ENCODE peak calls at places on chromosomes 11 and 22, in ten cellular contexts. I, K, W, J, Q, E, V, R, Z and A are unnamed samples.

GRCh38 chr11:33722579-33723234 is 13.5 kb downstream of the CD59 start:
- DNase-seq in W (peak; percentile 73), J (no peak), V (no peak), Z (no peak), K (no peak), I (no peak), E (no peak), R (no peak), Q (no peak), A (no peak)

GRCh38 chr11:69637956-69638871 is 2.7 kb upstream of the CCND1 start:
- DNase-seq in I (peak; percentile 80), J (no peak), R (no peak), Q (no peak), W (no peak), Z (peak; percentile 98), K (peak; percentile 64), E (peak; percentile 80), V (peak; percentile 66), A (no peak)

GRCh38 chr11:134792677-134793076 is 380.6 kb upstream of the B3GAT1 start:
- DNase-seq in R (no peak), V (no peak), I (no peak), E (no peak), J (no peak), Z (no peak), W (no peak), K (no peak), Q (no peak), A (no peak)

GRCh38 chr11:120558754-120559431 is 47.3 kb downstream of the GRIK4 start:
- DNase-seq in R (no peak), W (no peak), V (no peak), I (no peak), Q (no peak), K (no peak), E (no peak), J (no peak), Z (no peak), A (no peak)

GRCh38 chr11:94897330-94897768 is 76.0 kb downstream of the CWC15 start:
- DNase-seq in I (no peak), E (peak; percentile 47), V (peak; percentile 47), R (no peak), W (peak; percentile 58), K (peak; percentile 76), J (peak; percentile 23), Q (peak; percentile 11), Z (peak; percentile 73), A (peak; percentile 28)

GRCh38 chr22:39965749-39966148 is 5.6 kb downstream of the TMA7B start:
- DNase-seq in V (no peak), I (no peak), E (no peak), R (no peak), W (peak; percentile 85), K (no peak), Z (no peak), J (peak; percentile 31), Q (no peak), A (no peak)

GRCh38 chr11:77082838-77083552 is 16.2 kb downstream of the CAPN5 start:
- DNase-seq in J (no peak), Z (no peak), W (no peak), E (no peak), R (no peak), K (peak; percentile 87), I (peak; percentile 88), V (peak; percentile 69), Q (no peak), A (no peak)

GRCh38 chr22:29907753-29908515 is 25.0 kb downstream of the MTMR3 start:
- DNase-seq in R (peak; percentile 87), E (peak; percentile 93), Q (peak; percentile 75), W (peak; percentile 93), Z (peak; percentile 14), J (peak; percentile 91), K (peak; percentile 73), I (no peak), V (peak; percentile 86), A (peak; percentile 71)

GRCh38 chr22:30492144-30492543 is 13.4 kb downstream of the SEC14L4 start:
- DNase-seq in V (no peak), J (no peak), E (no peak), R (no peak), K (no peak), W (no peak), I (no peak), Q (no peak), Z (no peak), A (no peak)

GRCh38 chr22:20979243-20979809 is 2.8 kb upstream of the LZTR1 start:
- DNase-seq in W (peak; percentile 64), J (peak; percentile 74), K (peak; percentile 92), E (no peak), Z (peak; percentile 100), I (no peak), V (peak; percentile 81), R (no peak), Q (no peak), A (peak; percentile 77)

GRCh38 chr22:31995807-31996206 is 47.3 kb upstream of the SLC5A1 start:
- DNase-seq in E (no peak), R (no peak), Q (no peak), J (no peak), I (no peak), V (no peak), K (no peak), Z (no peak), W (no peak), A (no peak)

GRCh38 chr11:43983221-43983795 is 40.9 kb downstream of the C11orf96 start:
- DNase-seq in W (no peak), J (no peak), Z (no peak), R (no peak), K (no peak), I (no peak), E (no peak), Q (no peak), V (no peak), A (no peak)

GRCh38 chr22:30251661-30252226 is 5.2 kb upstream of the LIF start:
- DNase-seq in V (no peak), Z (no peak), E (no peak), I (no peak), J (no peak), W (no peak), R (no peak), K (no peak), Q (no peak), A (no peak)

GRCh38 chr11:122731500-122731913 is 76.0 kb downstream of the UBASH3B start:
- DNase-seq in V (no peak), Z (no peak), I (no peak), Q (peak; percentile 61), R (no peak), E (no peak), K (no peak), J (no peak), W (no peak), A (no peak)

GRCh38 chr11:2537896-2538855 is 93.4 kb downstream of the KCNQ1 start:
- DNase-seq in Z (no peak), E (no peak), W (no peak), V (peak; percentile 6), Q (no peak), R (no peak), I (peak; percentile 61), K (peak; percentile 48), J (no peak), A (no peak)

GRCh38 chr22:35970601-35971417 is 57.8 kb downstream of the RBFOX2 start:
- DNase-seq in Z (no peak), E (no peak), W (no peak), K (no peak), V (no peak), I (no peak), J (no peak), Q (no peak), R (no peak), A (no peak)
- H3K4me1 ChIP-seq in Z (peaks cover 42% of the 10 kb centered on the region), E (peaks cover 3% of the 10 kb centered on the region), W (no peaks in the 10 kb centered on the region), K (peaks cover 90% of the 10 kb centered on the region), V (peaks cover 9% of the 10 kb centered on the region), I (peaks cover 15% of the 10 kb centered on the region), J (peaks cover 26% of the 10 kb centered on the region), Q (peaks cover 30% of the 10 kb centered on the region), R (peaks cover 7% of the 10 kb centered on the region), A (peaks cover 19% of the 10 kb centered on the region)

GRCh38 chr11:60064115-60064514 is 7.7 kb downstream of the MS4A3 start:
- DNase-seq in V (no peak), K (no peak), R (no peak), Z (no peak), E (no peak), W (no peak), J (no peak), I (no peak), Q (no peak), A (no peak)

GRCh38 chr11:60065801-60066200 is 9.3 kb downstream of the MS4A3 start:
- DNase-seq in K (no peak), V (no peak), E (no peak), Z (no peak), R (no peak), I (no peak), Q (no peak), W (no peak), J (no peak), A (no peak)

GRCh38 chr11:60069471-60069870 is 13.0 kb downstream of the MS4A3 start:
- DNase-seq in W (no peak), K (no peak), J (no peak), R (no peak), Z (no peak), V (no peak), I (no peak), Q (no peak), E (no peak), A (no peak)
- H3K27ac ChIP-seq in W (no peak overlapping the region), K (no peak overlapping the region), J (no peak overlapping the region), R (no peak overlapping the region), Z (no peak overlapping the region), V (no peak overlapping the region), I (no peak overlapping the region), Q (no peak overlapping the region), E (no peak overlapping the region), A (no peak overlapping the region)

GRCh38 chr11:65716774-65717405 is 3.7 kb downstream of the RNASEH2C start:
- DNase-seq in K (no peak), J (no peak), V (no peak), Q (no peak), R (no peak), Z (no peak), I (no peak), E (no peak), W (no peak), A (no peak)
- TF ChIP-seq POLR2AphosphoS5 in K (no peak), J (no peak), V (no peak), Q (peak; percentile 10), R (no peak), Z (no peak), I (peak; percentile 43), E (no peak), W (no peak), A (no peak)

DNA sequence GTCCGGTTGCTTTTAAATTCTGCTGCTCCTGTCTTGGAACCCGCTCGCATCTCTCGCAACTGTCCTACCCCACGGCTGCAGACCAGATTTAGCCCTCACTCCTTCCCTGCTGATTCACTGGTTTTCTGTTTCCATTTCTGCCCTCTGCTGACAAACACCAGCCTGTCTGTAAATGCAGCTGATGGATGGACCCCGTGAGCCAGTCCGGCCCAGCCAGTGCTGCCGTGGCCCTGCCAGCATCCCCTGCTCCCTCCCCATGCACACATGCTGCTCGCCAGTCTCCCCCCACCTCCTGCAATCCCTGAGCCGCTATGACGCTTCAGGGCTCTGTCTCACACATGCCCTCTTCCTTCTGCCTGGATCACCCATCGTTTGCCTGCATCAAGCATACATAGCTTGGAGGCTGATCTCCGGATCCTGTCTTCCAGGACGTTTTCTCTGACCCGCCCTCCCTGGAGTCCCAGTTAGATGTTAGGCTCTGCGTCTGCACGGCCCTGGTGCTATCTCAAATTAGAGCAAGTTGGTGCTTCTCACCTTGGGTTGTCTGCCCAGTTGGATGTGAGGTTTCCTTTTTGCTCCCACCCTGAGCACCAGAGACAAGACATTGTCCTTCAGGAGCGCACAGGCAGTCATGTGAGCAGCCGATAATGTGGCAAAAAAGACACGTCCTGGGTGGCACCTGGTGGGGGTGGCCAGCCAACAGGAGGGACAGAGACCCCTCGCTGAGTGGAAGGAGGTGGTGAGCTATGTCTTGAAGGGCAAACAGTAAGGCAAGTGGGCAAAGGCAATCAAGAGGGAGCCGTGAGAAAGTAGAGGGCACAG is 4.3 kb upstream of the ACR start:
- DNase-seq in K (peak; percentile 52), J (no peak), R (no peak), E (no peak), Z (no peak), Q (no peak), V (peak; percentile 5), I (peak; percentile 70), W (no peak), A (no peak)
- H3K4me1 ChIP-seq in K (peaks cover 15% of the 10 kb centered on the region), J (no peaks in the 10 kb centered on the region), R (no peaks in the 10 kb centered on the region), E (no peaks in the 10 kb centered on the region), Z (peaks cover 5% of the 10 kb centered on the region), Q (no peaks in the 10 kb centered on the region), V (peaks cover 6% of the 10 kb centered on the region), I (peaks cover 37% of the 10 kb centered on the region), W (peaks cover 14% of the 10 kb centered on the region), A (no peaks in the 10 kb centered on the region)